ENCODE peak calls at places on chromosomes 12 and 14, in four cellular contexts. W, R, K and Y are unnamed samples.

GRCh38 chr12:95116773-95117172 is 43.4 kb upstream of the NR2C1 start:
- DNase-seq in W (no peak), R (no peak), K (no peak), Y (no peak)

GRCh38 chr12:109946505-109946904 is 46.4 kb downstream of the TCHP start:
- DNase-seq in W (no peak), R (peak), K (peak), Y (no peak)

GRCh38 chr12:12916135-12916956 is 25.0 kb downstream of the GPRC5A start:
- DNase-seq in W (peak), R (peak), K (peak), Y (peak)

GRCh38 chr12:15601210-15601800 is 187.9 kb downstream of the EPS8 start:
- DNase-seq in W (no peak), R (peak), K (no peak), Y (no peak)

GRCh38 chr12:85804663-85805062 is 31.5 kb downstream of the RASSF9 start:
- DNase-seq in W (no peak), R (no peak), K (no peak), Y (no peak)

GRCh38 chr12:131151558-131152345 is 198.0 kb downstream of the ADGRD1 start:
- DNase-seq in W (no peak), R (no peak), K (peak), Y (no peak)

GRCh38 chr12:31732926-31733548 is 4.2 kb upstream of the AMN1 start:
- DNase-seq in W (no peak), R (peak), K (no peak), Y (no peak)

GRCh38 chr12:89369166-89369565 is 16.9 kb upstream of the DUSP6 start:
- DNase-seq in W (no peak), R (no peak), K (no peak), Y (no peak)

GRCh38 chr14:26392498-26392897 is 205.3 kb downstream of the NOVA1 start:
- DNase-seq in W (no peak), R (no peak), K (no peak), Y (no peak)

GRCh38 chr12:120909633-120910318 is 5.6 kb upstream of the SPPL3 start:
- DNase-seq in W (no peak), R (no peak), K (no peak), Y (no peak)

GRCh38 chr12:124994435-124994975 is 1.1 kb downstream of the BRI3BP start:
- DNase-seq in W (peak), R (no peak), K (no peak), Y (no peak)

GRCh38 chr12:104604995-104605675 is 148.4 kb downstream of the CHST11 start:
- DNase-seq in W (no peak), R (no peak), K (no peak), Y (no peak)

GRCh38 chr14:72717220-72717619 is 176.7 kb downstream of the DPF3 start:
- DNase-seq in W (no peak), R (no peak), K (no peak), Y (no peak)

GRCh38 chr12:104514127-104514810 is 57.5 kb downstream of the CHST11 start:
- DNase-seq in W (no peak), R (no peak), K (no peak), Y (no peak)

GRCh38 chr14:65954915-65955314 is 531.3 kb upstream of the CCDC196 start:
- DNase-seq in W (no peak), R (no peak), K (no peak), Y (no peak)

GRCh38 chr12:15629108-15629507 is 160.1 kb downstream of the EPS8 start:
- DNase-seq in W (peak), R (peak), K (peak), Y (peak)

GRCh38 chr12:34397591-34398365 is 375.5 kb downstream of the ALG10 start:
- DNase-seq in W (peak), R (no peak), K (peak), Y (peak)

GRCh38 chr14:41490323-41490722 is 116.4 kb upstream of the LRFN5 start:
- DNase-seq in W (no peak), R (no peak), K (no peak), Y (no peak)

GRCh38 chr12:121793836-121794531 is 496 bp upstream of the RHOF start:
- DNase-seq in W (peak), R (peak), K (peak), Y (peak)

GRCh38 chr12:96237465-96238077 is 43.4 kb downstream of the ELK3 start:
- DNase-seq in W (peak), R (peak), K (peak), Y (peak)

GRCh38 chr14:33810308-33810707 is 140.6 kb downstream of the EGLN3 start:
- DNase-seq in W (no peak), R (no peak), K (no peak), Y (no peak)

GRCh38 chr14:51478241-51478640 is 173.5 kb upstream of the FRMD6 start:
- DNase-seq in W (no peak), R (peak), K (no peak), Y (no peak)

GRCh38 chr12:53172352-53172751 is 8.2 kb upstream of the ZNF740 start:
- DNase-seq in W (no peak), R (peak), K (no peak), Y (no peak)

GRCh38 chr12:102765736-102766135 is 151.3 kb downstream of the PAH start:
- DNase-seq in W (no peak), R (no peak), K (no peak), Y (no peak)

GRCh38 chr12:56359851-56360767 is at the start of gene STAT2:
- DNase-seq in W (peak), R (peak), K (peak), Y (peak)
- TF ChIP-seq POLR2A in W (no peak), R (peak), K (peak), Y (peak)

GRCh38 chr14:101992708-101993107 is 28.3 kb downstream of the DYNC1H1 start:
- DNase-seq in W (no peak), R (no peak), K (no peak), Y (no peak)
- TF ChIP-seq POLR2A in W (no peak), R (no peak), K (no peak), Y (no peak)

DNA sequence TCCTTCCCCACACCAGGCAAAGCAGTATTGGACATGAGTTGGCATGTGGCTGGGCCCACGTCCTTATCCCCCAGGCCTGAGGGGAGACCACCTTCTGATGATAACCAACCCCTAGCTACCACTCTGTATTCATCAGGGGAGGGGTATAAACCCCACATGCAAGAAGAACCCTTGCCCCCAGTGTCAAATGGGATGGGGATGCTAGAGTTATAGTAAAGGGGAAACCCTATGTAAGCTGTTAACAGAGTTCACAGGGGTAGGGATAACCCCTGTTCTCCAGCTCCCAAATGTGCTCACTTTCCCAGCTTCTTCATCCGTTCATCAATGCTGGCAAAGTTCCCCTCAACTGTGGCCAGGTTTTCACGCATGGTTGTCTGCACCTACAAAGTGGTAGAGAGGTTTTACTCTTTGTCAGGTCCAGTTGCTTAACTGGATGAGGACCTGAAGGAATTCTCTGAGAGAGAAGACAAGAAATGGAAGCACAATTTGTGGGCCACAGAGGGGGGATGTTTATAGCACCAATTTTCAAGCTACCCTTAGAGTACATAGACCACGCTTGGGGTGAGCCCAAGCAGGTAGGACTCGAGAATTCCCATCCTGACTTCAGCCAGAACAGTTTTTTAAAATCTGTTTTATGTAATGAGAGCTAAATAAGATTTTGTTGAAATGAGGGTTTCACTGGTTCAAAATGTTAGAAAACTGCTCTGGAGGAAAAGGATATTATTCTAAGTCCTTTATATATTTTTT is 7.9 kb downstream of the MBD6 start:
- DNase-seq in W (no peak), R (no peak), K (no peak), Y (no peak)
- TF ChIP-seq POLR2A in W (no peak), R (no peak), K (no peak), Y (no peak)

GRCh38 chr12:127165567-127166392 is 1101.2 kb upstream of the TMEM132C start:
- DNase-seq in W (peak), R (peak), K (peak), Y (peak)
- TF ChIP-seq POLR2A in W (no peak), R (no peak), K (no peak), Y (peak)

GRCh38 chr14:100213956-100214767 is 24.8 kb upstream of the YY1 start:
- DNase-seq in W (peak), R (peak), K (peak), Y (peak)
- TF ChIP-seq POLR2A in W (no peak), R (peak), K (peak), Y (peak)

DNA sequence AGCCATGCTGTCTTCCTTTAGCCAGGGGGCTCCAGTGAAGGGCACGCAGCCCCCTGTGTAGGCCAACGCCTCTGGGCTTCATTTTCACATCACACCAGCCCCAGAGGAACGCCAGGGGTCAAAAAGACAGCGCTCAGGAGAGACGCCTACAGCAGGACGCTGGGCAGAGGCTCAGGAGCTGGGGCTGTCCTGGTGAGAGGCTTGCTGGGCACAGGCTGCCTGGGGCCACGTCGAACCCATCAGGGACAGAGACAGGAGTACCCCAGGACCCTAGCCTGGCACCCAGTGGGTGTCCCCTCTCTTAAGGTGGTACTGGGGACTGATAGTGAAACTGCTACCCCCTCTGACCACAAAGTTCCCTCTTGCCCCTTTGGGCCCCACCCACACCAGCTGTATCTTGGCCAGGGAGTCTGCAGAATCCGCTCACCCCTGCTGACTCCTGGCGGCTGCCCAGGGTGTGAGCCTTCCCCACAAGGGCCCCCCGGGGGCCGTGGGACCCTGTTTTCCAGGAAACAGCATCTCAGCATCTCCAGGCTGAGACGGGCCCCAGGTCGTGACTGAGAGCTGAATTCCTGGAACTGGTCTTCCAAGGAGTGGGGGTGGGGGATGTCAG is 321.7 kb upstream of the RTL1 start:
- DNase-seq in W (no peak), R (no peak), K (no peak), Y (no peak)
- TF ChIP-seq POLR2A in W (no peak), R (no peak), K (no peak), Y (no peak)

GRCh38 chr12:111440631-111441030 is 34.9 kb downstream of the SH2B3 start:
- DNase-seq in W (no peak), R (no peak), K (no peak), Y (no peak)
- TF ChIP-seq POLR2A in W (no peak), R (no peak), K (no peak), Y (no peak)

GRCh38 chr14:61125314-61126082 is 144.5 kb downstream of the SLC38A6 start:
- DNase-seq in W (no peak), R (peak), K (no peak), Y (no peak)

GRCh38 chr14:61127099-61127498 is 146.1 kb downstream of the SLC38A6 start:
- DNase-seq in W (no peak), R (no peak), K (no peak), Y (no peak)

GRCh38 chr14:61129168-61129745 is 148.2 kb downstream of the SLC38A6 start:
- DNase-seq in W (no peak), R (no peak), K (no peak), Y (no peak)

GRCh38 chr14:61128382-61129167 is 147.5 kb downstream of the SLC38A6 start:
- DNase-seq in W (no peak), R (peak), K (no peak), Y (no peak)

GRCh38 chr14:61126083-61126962 is 145.3 kb downstream of the SLC38A6 start:
- DNase-seq in W (no peak), R (no peak), K (no peak), Y (no peak)
- TF ChIP-seq POLR2A in W (no peak), R (no peak), K (no peak), Y (no peak)